ENCODE peak calls at places on chromosomes 12 and 14, in nine cellular contexts. One of them, this sample, is unnamed.

GRCh38 chr14:73815849-73816816 is 35.5 kb upstream of the PTGR2 start:
- DNase-seq in tibial nerve: no peak
- DNase-seq in colonic mucosa: no peak
- DNase-seq in RWPE2: no peak
- DNase-seq in CD8-positive, alpha-beta T cell: no peak
- DNase-seq in tibial artery: no peak
- DNase-seq in AG10803: no peak
- DNase-seq in K562: no peak
- DNase-seq in left ventricle myocardium inferior: no peak
- DNase-seq in this sample: no peak

GRCh38 chr12:93844385-93844784 is 167.2 kb downstream of the CRADD start:
- DNase-seq in tibial nerve: no peak
- DNase-seq in colonic mucosa: no peak
- DNase-seq in RWPE2: no peak
- DNase-seq in CD8-positive, alpha-beta T cell: no peak
- DNase-seq in tibial artery: no peak
- DNase-seq in AG10803: no peak
- DNase-seq in K562: no peak
- DNase-seq in left ventricle myocardium inferior: no peak
- DNase-seq in this sample: no peak

GRCh38 chr14:65187421-65188049 is 85.2 kb upstream of the MAX start:
- DNase-seq in tibial nerve: no peak
- DNase-seq in colonic mucosa: no peak
- DNase-seq in RWPE2: no peak
- DNase-seq in CD8-positive, alpha-beta T cell: no peak
- DNase-seq in tibial artery: no peak
- DNase-seq in AG10803: no peak
- DNase-seq in K562: no peak
- DNase-seq in left ventricle myocardium inferior: no peak
- DNase-seq in this sample: no peak

GRCh38 chr12:127245009-127245408 is 1022.0 kb upstream of the TMEM132C start:
- DNase-seq in tibial nerve: no peak
- DNase-seq in colonic mucosa: no peak
- DNase-seq in RWPE2: no peak
- DNase-seq in CD8-positive, alpha-beta T cell: no peak
- DNase-seq in tibial artery: no peak
- DNase-seq in AG10803: peak; percentile 33
- DNase-seq in K562: no peak
- DNase-seq in left ventricle myocardium inferior: no peak
- DNase-seq in this sample: no peak

GRCh38 chr12:108515916-108516315 is 839 bp downstream of the FICD start:
- DNase-seq in tibial nerve: no peak
- DNase-seq in colonic mucosa: no peak
- DNase-seq in RWPE2: no peak
- DNase-seq in CD8-positive, alpha-beta T cell: no peak
- DNase-seq in tibial artery: no peak
- DNase-seq in AG10803: no peak
- DNase-seq in K562: no peak
- DNase-seq in left ventricle myocardium inferior: no peak
- DNase-seq in this sample: peak; percentile 35

GRCh38 chr14:80988742-80989429 is 33.5 kb downstream of the TSHR start:
- DNase-seq in tibial nerve: no peak
- DNase-seq in colonic mucosa: no peak
- DNase-seq in RWPE2: no peak
- DNase-seq in CD8-positive, alpha-beta T cell: no peak
- DNase-seq in tibial artery: no peak
- DNase-seq in AG10803: no peak
- DNase-seq in K562: no peak
- DNase-seq in left ventricle myocardium inferior: no peak
- DNase-seq in this sample: no peak

GRCh38 chr12:60144395-60144794 is 548.6 kb downstream of the SLC16A7 start:
- DNase-seq in tibial nerve: no peak
- DNase-seq in colonic mucosa: no peak
- DNase-seq in RWPE2: no peak
- DNase-seq in CD8-positive, alpha-beta T cell: no peak
- DNase-seq in tibial artery: no peak
- DNase-seq in AG10803: no peak
- DNase-seq in K562: peak; percentile 47
- DNase-seq in left ventricle myocardium inferior: no peak
- DNase-seq in this sample: no peak

GRCh38 chr12:12127304-12127703 is 56.6 kb downstream of the BCL2L14 start:
- DNase-seq in tibial nerve: no peak
- DNase-seq in colonic mucosa: no peak
- DNase-seq in RWPE2: no peak
- DNase-seq in CD8-positive, alpha-beta T cell: no peak
- DNase-seq in tibial artery: no peak
- DNase-seq in AG10803: no peak
- DNase-seq in K562: no peak
- DNase-seq in left ventricle myocardium inferior: no peak
- DNase-seq in this sample: no peak

GRCh38 chr14:103692159-103692558 is 23.1 kb downstream of the XRCC3 start:
- DNase-seq in tibial nerve: no peak
- DNase-seq in colonic mucosa: no peak
- DNase-seq in RWPE2: no peak
- DNase-seq in CD8-positive, alpha-beta T cell: no peak
- DNase-seq in tibial artery: no peak
- DNase-seq in AG10803: no peak
- DNase-seq in K562: no peak
- DNase-seq in left ventricle myocardium inferior: no peak
- DNase-seq in this sample: no peak

GRCh38 chr14:80239631-80240030 is 28.3 kb upstream of the DIO2 start:
- DNase-seq in tibial nerve: no peak
- DNase-seq in colonic mucosa: no peak
- DNase-seq in RWPE2: no peak
- DNase-seq in CD8-positive, alpha-beta T cell: no peak
- DNase-seq in tibial artery: no peak
- DNase-seq in AG10803: peak; percentile 17
- DNase-seq in K562: no peak
- DNase-seq in left ventricle myocardium inferior: no peak
- DNase-seq in this sample: no peak

GRCh38 chr14:105492051-105492965 is 1.3 kb downstream of the TEDC1 start:
- DNase-seq in tibial nerve: no peak
- DNase-seq in colonic mucosa: no peak
- DNase-seq in RWPE2: no peak
- DNase-seq in CD8-positive, alpha-beta T cell: no peak
- DNase-seq in tibial artery: peak; percentile 30
- DNase-seq in AG10803: no peak
- DNase-seq in K562: no peak
- DNase-seq in left ventricle myocardium inferior: peak; percentile 51
- DNase-seq in this sample: peak; percentile 14

GRCh38 chr12:34126239-34126641 is 103.9 kb downstream of the ALG10 start:
- DNase-seq in tibial nerve: no peak
- DNase-seq in colonic mucosa: no peak
- DNase-seq in RWPE2: no peak
- DNase-seq in CD8-positive, alpha-beta T cell: no peak
- DNase-seq in tibial artery: no peak
- DNase-seq in AG10803: no peak
- DNase-seq in K562: no peak
- DNase-seq in left ventricle myocardium inferior: no peak
- DNase-seq in this sample: no peak
- H3K4me3 ChIP-seq in tibial nerve: no peak overlapping the region
- H3K4me3 ChIP-seq in colonic mucosa: peak overlapping the region; percentile 9
- H3K4me3 ChIP-seq in RWPE2: no peak overlapping the region
- H3K4me3 ChIP-seq in CD8-positive, alpha-beta T cell: peak overlapping the region; percentile 7
- H3K4me3 ChIP-seq in tibial artery: no peak overlapping the region
- H3K4me3 ChIP-seq in AG10803: peak overlapping the region; percentile 31
- H3K4me3 ChIP-seq in K562: peak overlapping the region; percentile 3
- H3K4me3 ChIP-seq in left ventricle myocardium inferior: peak overlapping the region; percentile 50
- H3K4me3 ChIP-seq in this sample: peak overlapping the region; percentile 15

DNA sequence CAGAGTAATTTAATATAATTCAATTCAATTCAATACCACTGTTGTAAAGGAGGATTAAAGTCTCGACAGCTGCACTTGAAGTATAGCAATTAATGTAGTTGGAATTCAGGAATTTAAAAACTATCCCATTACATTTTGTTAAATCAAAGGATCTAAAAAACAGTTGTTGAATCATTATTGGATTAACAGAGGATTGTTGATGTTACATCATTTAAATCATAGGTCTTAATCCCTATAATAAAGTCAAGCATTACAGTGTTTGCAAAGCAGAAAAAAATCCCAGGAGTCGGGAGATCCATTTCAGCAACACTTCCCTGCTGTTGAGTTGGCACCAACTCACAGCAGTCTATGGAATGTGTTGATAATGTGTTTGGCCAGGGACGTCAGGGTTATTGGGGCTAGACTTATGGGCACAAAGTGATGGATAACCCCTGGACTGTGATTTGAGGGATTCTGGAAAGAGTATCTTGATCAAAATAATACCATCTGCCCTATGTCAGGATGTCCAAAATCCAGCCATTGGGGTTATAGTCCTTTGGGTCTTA is 99.1 kb upstream of the TMTC1 start:
- DNase-seq in tibial nerve: no peak
- DNase-seq in colonic mucosa: no peak
- DNase-seq in RWPE2: no peak
- DNase-seq in CD8-positive, alpha-beta T cell: no peak
- DNase-seq in tibial artery: no peak
- DNase-seq in AG10803: no peak
- DNase-seq in K562: no peak
- DNase-seq in left ventricle myocardium inferior: no peak
- DNase-seq in this sample: no peak
- TF ChIP-seq CTCF in tibial nerve: no peak
- TF ChIP-seq CTCF in colonic mucosa: no peak
- TF ChIP-seq CTCF in RWPE2: no peak
- TF ChIP-seq CTCF in CD8-positive, alpha-beta T cell: no peak
- TF ChIP-seq CTCF in tibial artery: no peak
- TF ChIP-seq CTCF in AG10803: no peak
- TF ChIP-seq CTCF in K562: no peak
- TF ChIP-seq CTCF in left ventricle myocardium inferior: no peak
- TF ChIP-seq CTCF in this sample: no peak

GRCh38 chr14:68137704-68138619 is 318.4 kb downstream of the RAD51B start:
- DNase-seq in tibial nerve: peak; percentile 26
- DNase-seq in colonic mucosa: peak; percentile 34
- DNase-seq in RWPE2: peak; percentile 96
- DNase-seq in CD8-positive, alpha-beta T cell: no peak
- DNase-seq in tibial artery: peak; percentile 36
- DNase-seq in AG10803: peak; percentile 95
- DNase-seq in K562: no peak
- DNase-seq in left ventricle myocardium inferior: no peak
- DNase-seq in this sample: no peak
- H3K4me3 ChIP-seq in tibial nerve: no peak overlapping the region
- H3K4me3 ChIP-seq in colonic mucosa: no peak overlapping the region
- H3K4me3 ChIP-seq in RWPE2: no peak overlapping the region
- H3K4me3 ChIP-seq in CD8-positive, alpha-beta T cell: no peak overlapping the region
- H3K4me3 ChIP-seq in tibial artery: no peak overlapping the region
- H3K4me3 ChIP-seq in AG10803: no peak overlapping the region
- H3K4me3 ChIP-seq in K562: no peak overlapping the region
- H3K4me3 ChIP-seq in left ventricle myocardium inferior: no peak overlapping the region
- H3K4me3 ChIP-seq in this sample: no peak overlapping the region

DNA sequence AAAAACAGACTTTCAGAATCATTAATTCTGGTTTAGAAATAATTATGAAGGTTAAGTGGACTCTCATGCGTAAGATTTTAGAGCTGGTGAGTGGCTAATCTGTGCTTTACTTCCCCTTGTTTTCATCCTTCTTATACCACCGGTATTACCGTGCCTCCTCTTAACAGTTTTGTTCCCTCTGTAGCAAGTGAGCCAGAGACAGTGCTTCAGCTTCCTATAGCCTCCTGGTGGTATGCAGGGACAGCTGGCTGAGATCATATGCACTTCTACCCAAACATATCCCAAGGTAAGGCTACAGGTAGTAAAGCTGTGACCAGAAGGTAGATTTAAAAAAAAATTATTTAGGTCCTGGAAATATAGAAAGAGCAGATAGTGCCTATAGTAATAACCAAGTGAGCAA is 55.2 kb downstream of the PDE3A start:
- DNase-seq in tibial nerve: no peak
- DNase-seq in colonic mucosa: no peak
- DNase-seq in RWPE2: no peak
- DNase-seq in CD8-positive, alpha-beta T cell: no peak
- DNase-seq in tibial artery: no peak
- DNase-seq in AG10803: no peak
- DNase-seq in K562: no peak
- DNase-seq in left ventricle myocardium inferior: no peak
- DNase-seq in this sample: no peak
- TF ChIP-seq CTCF in tibial nerve: no peak
- TF ChIP-seq CTCF in colonic mucosa: no peak
- TF ChIP-seq CTCF in RWPE2: no peak
- TF ChIP-seq CTCF in CD8-positive, alpha-beta T cell: no peak
- TF ChIP-seq CTCF in tibial artery: no peak
- TF ChIP-seq CTCF in AG10803: no peak
- TF ChIP-seq CTCF in K562: no peak
- TF ChIP-seq CTCF in left ventricle myocardium inferior: peak; percentile 7
- TF ChIP-seq CTCF in this sample: no peak

GRCh38 chr14:49999216-49999761 is 106.4 kb downstream of the ARF6 start:
- DNase-seq in tibial nerve: peak; percentile 77
- DNase-seq in colonic mucosa: peak; percentile 84
- DNase-seq in RWPE2: no peak
- DNase-seq in CD8-positive, alpha-beta T cell: peak; percentile 61
- DNase-seq in tibial artery: peak; percentile 93
- DNase-seq in AG10803: peak; percentile 84
- DNase-seq in K562: no peak
- DNase-seq in left ventricle myocardium inferior: peak; percentile 82
- DNase-seq in this sample: peak; percentile 72
- H3K4me3 ChIP-seq in tibial nerve: no peak overlapping the region
- H3K4me3 ChIP-seq in colonic mucosa: no peak overlapping the region
- H3K4me3 ChIP-seq in RWPE2: no peak overlapping the region
- H3K4me3 ChIP-seq in CD8-positive, alpha-beta T cell: no peak overlapping the region
- H3K4me3 ChIP-seq in tibial artery: no peak overlapping the region
- H3K4me3 ChIP-seq in AG10803: no peak overlapping the region
- H3K4me3 ChIP-seq in K562: no peak overlapping the region
- H3K4me3 ChIP-seq in left ventricle myocardium inferior: no peak overlapping the region
- H3K4me3 ChIP-seq in this sample: no peak overlapping the region

GRCh38 chr14:76956253-76957090 is 72.0 kb downstream of the IRF2BPL start:
- DNase-seq in tibial nerve: peak; percentile 83
- DNase-seq in colonic mucosa: peak; percentile 94
- DNase-seq in RWPE2: peak; percentile 99
- DNase-seq in CD8-positive, alpha-beta T cell: peak; percentile 73
- DNase-seq in tibial artery: peak; percentile 91
- DNase-seq in AG10803: peak; percentile 93
- DNase-seq in K562: peak; percentile 79
- DNase-seq in left ventricle myocardium inferior: peak; percentile 88
- DNase-seq in this sample: peak; percentile 92
- TF ChIP-seq CTCF in tibial nerve: peak; percentile 61
- TF ChIP-seq CTCF in colonic mucosa: no peak
- TF ChIP-seq CTCF in RWPE2: peak; percentile 3
- TF ChIP-seq CTCF in CD8-positive, alpha-beta T cell: no peak
- TF ChIP-seq CTCF in tibial artery: peak; percentile 21
- TF ChIP-seq CTCF in AG10803: no peak
- TF ChIP-seq CTCF in K562: no peak
- TF ChIP-seq CTCF in left ventricle myocardium inferior: peak; percentile 41
- TF ChIP-seq CTCF in this sample: no peak

GRCh38 chr12:57389033-57389432 is 41.8 kb downstream of the R3HDM2 start:
- DNase-seq in tibial nerve: no peak
- DNase-seq in colonic mucosa: no peak
- DNase-seq in RWPE2: no peak
- DNase-seq in CD8-positive, alpha-beta T cell: no peak
- DNase-seq in tibial artery: no peak
- DNase-seq in AG10803: peak; percentile 76
- DNase-seq in K562: no peak
- DNase-seq in left ventricle myocardium inferior: no peak
- DNase-seq in this sample: no peak
- H3K4me3 ChIP-seq in tibial nerve: no peak overlapping the region
- H3K4me3 ChIP-seq in colonic mucosa: no peak overlapping the region
- H3K4me3 ChIP-seq in RWPE2: no peak overlapping the region
- H3K4me3 ChIP-seq in CD8-positive, alpha-beta T cell: no peak overlapping the region
- H3K4me3 ChIP-seq in tibial artery: no peak overlapping the region
- H3K4me3 ChIP-seq in AG10803: no peak overlapping the region
- H3K4me3 ChIP-seq in K562: no peak overlapping the region
- H3K4me3 ChIP-seq in left ventricle myocardium inferior: no peak overlapping the region
- H3K4me3 ChIP-seq in this sample: no peak overlapping the region